ENCODE peak calls at places on chromosomes 13 and 19, in seven cellular contexts. One of them, this sample, is unnamed.

GRCh38 chr19:37941820-37942515 is 35.0 kb downstream of the SIPA1L3 start:
- DNase-seq in HCT116: no peak
- DNase-seq in transverse colon: peak; percentile 49
- DNase-seq in suprapubic skin: no peak
- DNase-seq in upper lobe of left lung: no peak
- DNase-seq in sigmoid colon: no peak
- DNase-seq in endothelial cell of umbilical vein: no peak
- DNase-seq in this sample: no peak

GRCh38 chr13:99726261-99726894 is 225.1 kb downstream of the TM9SF2 start:
- DNase-seq in HCT116: no peak
- DNase-seq in transverse colon: no peak
- DNase-seq in suprapubic skin: no peak
- DNase-seq in upper lobe of left lung: no peak
- DNase-seq in sigmoid colon: no peak
- DNase-seq in endothelial cell of umbilical vein: no peak
- DNase-seq in this sample: no peak

GRCh38 chr19:17795495-17795856 is 538 bp downstream of the B3GNT3 start:
- DNase-seq in HCT116: no peak
- DNase-seq in transverse colon: no peak
- DNase-seq in suprapubic skin: no peak
- DNase-seq in upper lobe of left lung: no peak
- DNase-seq in sigmoid colon: no peak
- DNase-seq in endothelial cell of umbilical vein: no peak
- DNase-seq in this sample: no peak

GRCh38 chr19:4722671-4723464 is 774 bp downstream of the DPP9 start:
- DNase-seq in HCT116: no peak
- DNase-seq in transverse colon: no peak
- DNase-seq in suprapubic skin: no peak
- DNase-seq in upper lobe of left lung: no peak
- DNase-seq in sigmoid colon: no peak
- DNase-seq in endothelial cell of umbilical vein: peak; percentile 30
- DNase-seq in this sample: no peak

GRCh38 chr13:23687614-23688013 is 117.4 kb downstream of the TNFRSF19 start:
- DNase-seq in HCT116: no peak
- DNase-seq in transverse colon: no peak
- DNase-seq in suprapubic skin: no peak
- DNase-seq in upper lobe of left lung: no peak
- DNase-seq in sigmoid colon: no peak
- DNase-seq in endothelial cell of umbilical vein: no peak
- DNase-seq in this sample: no peak

GRCh38 chr13:70380809-70381208 is 272.6 kb upstream of the KLHL1 start:
- DNase-seq in HCT116: no peak
- DNase-seq in transverse colon: no peak
- DNase-seq in suprapubic skin: no peak
- DNase-seq in upper lobe of left lung: no peak
- DNase-seq in sigmoid colon: no peak
- DNase-seq in endothelial cell of umbilical vein: no peak
- DNase-seq in this sample: no peak

GRCh38 chr13:34730966-34731365 is 211.1 kb upstream of the NBEA start:
- DNase-seq in HCT116: no peak
- DNase-seq in transverse colon: no peak
- DNase-seq in suprapubic skin: no peak
- DNase-seq in upper lobe of left lung: no peak
- DNase-seq in sigmoid colon: no peak
- DNase-seq in endothelial cell of umbilical vein: no peak
- DNase-seq in this sample: no peak

GRCh38 chr19:34482380-34483250 is 1.1 kb downstream of the WTIP start:
- DNase-seq in HCT116: no peak
- DNase-seq in transverse colon: no peak
- DNase-seq in suprapubic skin: peak; percentile 58
- DNase-seq in upper lobe of left lung: no peak
- DNase-seq in sigmoid colon: no peak
- DNase-seq in endothelial cell of umbilical vein: peak; percentile 30
- DNase-seq in this sample: no peak

GRCh38 chr13:26017196-26017921 is 34.5 kb downstream of the SHISA2 start:
- DNase-seq in HCT116: no peak
- DNase-seq in transverse colon: no peak
- DNase-seq in suprapubic skin: no peak
- DNase-seq in upper lobe of left lung: peak; percentile 75
- DNase-seq in sigmoid colon: no peak
- DNase-seq in endothelial cell of umbilical vein: no peak
- DNase-seq in this sample: no peak

GRCh38 chr13:96822900-96823299 is 171.4 kb downstream of the OXGR1 start:
- DNase-seq in HCT116: peak; percentile 54
- DNase-seq in transverse colon: peak; percentile 25
- DNase-seq in suprapubic skin: no peak
- DNase-seq in upper lobe of left lung: peak; percentile 28
- DNase-seq in sigmoid colon: no peak
- DNase-seq in endothelial cell of umbilical vein: peak; percentile 9
- DNase-seq in this sample: no peak

GRCh38 chr13:46035066-46035465 is 17.5 kb downstream of the ZC3H13 start:
- DNase-seq in HCT116: no peak
- DNase-seq in transverse colon: no peak
- DNase-seq in suprapubic skin: no peak
- DNase-seq in upper lobe of left lung: no peak
- DNase-seq in sigmoid colon: no peak
- DNase-seq in endothelial cell of umbilical vein: no peak
- DNase-seq in this sample: no peak

GRCh38 chr13:111243981-111244380 is 76.5 kb upstream of the TEX29 start:
- DNase-seq in HCT116: no peak
- DNase-seq in transverse colon: no peak
- DNase-seq in suprapubic skin: no peak
- DNase-seq in upper lobe of left lung: no peak
- DNase-seq in sigmoid colon: no peak
- DNase-seq in endothelial cell of umbilical vein: no peak
- DNase-seq in this sample: no peak

GRCh38 chr13:111245781-111246384 is 74.6 kb upstream of the TEX29 start:
- DNase-seq in HCT116: no peak
- DNase-seq in transverse colon: no peak
- DNase-seq in suprapubic skin: no peak
- DNase-seq in upper lobe of left lung: no peak
- DNase-seq in sigmoid colon: no peak
- DNase-seq in endothelial cell of umbilical vein: no peak
- DNase-seq in this sample: no peak

GRCh38 chr13:111248822-111249221 is 71.6 kb upstream of the TEX29 start:
- DNase-seq in HCT116: no peak
- DNase-seq in transverse colon: no peak
- DNase-seq in suprapubic skin: no peak
- DNase-seq in upper lobe of left lung: no peak
- DNase-seq in sigmoid colon: no peak
- DNase-seq in endothelial cell of umbilical vein: no peak
- DNase-seq in this sample: no peak

GRCh38 chr13:111249637-111250360 is 70.6 kb upstream of the TEX29 start:
- DNase-seq in HCT116: no peak
- DNase-seq in transverse colon: no peak
- DNase-seq in suprapubic skin: no peak
- DNase-seq in upper lobe of left lung: no peak
- DNase-seq in sigmoid colon: no peak
- DNase-seq in endothelial cell of umbilical vein: no peak
- DNase-seq in this sample: no peak

GRCh38 chr13:111247552-111247951 is 72.9 kb upstream of the TEX29 start:
- DNase-seq in HCT116: no peak
- DNase-seq in transverse colon: peak; percentile 13
- DNase-seq in suprapubic skin: no peak
- DNase-seq in upper lobe of left lung: no peak
- DNase-seq in sigmoid colon: no peak
- DNase-seq in endothelial cell of umbilical vein: no peak
- DNase-seq in this sample: no peak
- TF ChIP-seq POLR2A in HCT116: no peak
- TF ChIP-seq POLR2A in transverse colon: no peak
- TF ChIP-seq POLR2A in suprapubic skin: no peak
- TF ChIP-seq POLR2A in upper lobe of left lung: no peak
- TF ChIP-seq POLR2A in sigmoid colon: no peak
- TF ChIP-seq POLR2A in endothelial cell of umbilical vein: no peak
- TF ChIP-seq POLR2A in this sample: no peak

GRCh38 chr19:58544591-58545285 is 874 bp downstream of the TRIM28 start:
- DNase-seq in HCT116: no peak
- DNase-seq in transverse colon: no peak
- DNase-seq in suprapubic skin: peak; percentile 67
- DNase-seq in upper lobe of left lung: peak; percentile 38
- DNase-seq in sigmoid colon: peak; percentile 69
- DNase-seq in endothelial cell of umbilical vein: peak; percentile 37
- DNase-seq in this sample: no peak

GRCh38 chr19:58545286-58546068 is 1.6 kb downstream of the TRIM28 start:
- DNase-seq in HCT116: no peak
- DNase-seq in transverse colon: no peak
- DNase-seq in suprapubic skin: peak; percentile 62
- DNase-seq in upper lobe of left lung: no peak
- DNase-seq in sigmoid colon: peak; percentile 67
- DNase-seq in endothelial cell of umbilical vein: no peak
- DNase-seq in this sample: no peak

GRCh38 chr19:58547323-58548312 is 3.8 kb downstream of the TRIM28 start:
- DNase-seq in HCT116: no peak
- DNase-seq in transverse colon: no peak
- DNase-seq in suprapubic skin: peak; percentile 49
- DNase-seq in upper lobe of left lung: no peak
- DNase-seq in sigmoid colon: no peak
- DNase-seq in endothelial cell of umbilical vein: no peak
- DNase-seq in this sample: no peak

GRCh38 chr19:58546131-58546530 is 2.3 kb downstream of the TRIM28 start:
- DNase-seq in HCT116: no peak
- DNase-seq in transverse colon: no peak
- DNase-seq in suprapubic skin: no peak
- DNase-seq in upper lobe of left lung: no peak
- DNase-seq in sigmoid colon: no peak
- DNase-seq in endothelial cell of umbilical vein: no peak
- DNase-seq in this sample: no peak

DNA sequence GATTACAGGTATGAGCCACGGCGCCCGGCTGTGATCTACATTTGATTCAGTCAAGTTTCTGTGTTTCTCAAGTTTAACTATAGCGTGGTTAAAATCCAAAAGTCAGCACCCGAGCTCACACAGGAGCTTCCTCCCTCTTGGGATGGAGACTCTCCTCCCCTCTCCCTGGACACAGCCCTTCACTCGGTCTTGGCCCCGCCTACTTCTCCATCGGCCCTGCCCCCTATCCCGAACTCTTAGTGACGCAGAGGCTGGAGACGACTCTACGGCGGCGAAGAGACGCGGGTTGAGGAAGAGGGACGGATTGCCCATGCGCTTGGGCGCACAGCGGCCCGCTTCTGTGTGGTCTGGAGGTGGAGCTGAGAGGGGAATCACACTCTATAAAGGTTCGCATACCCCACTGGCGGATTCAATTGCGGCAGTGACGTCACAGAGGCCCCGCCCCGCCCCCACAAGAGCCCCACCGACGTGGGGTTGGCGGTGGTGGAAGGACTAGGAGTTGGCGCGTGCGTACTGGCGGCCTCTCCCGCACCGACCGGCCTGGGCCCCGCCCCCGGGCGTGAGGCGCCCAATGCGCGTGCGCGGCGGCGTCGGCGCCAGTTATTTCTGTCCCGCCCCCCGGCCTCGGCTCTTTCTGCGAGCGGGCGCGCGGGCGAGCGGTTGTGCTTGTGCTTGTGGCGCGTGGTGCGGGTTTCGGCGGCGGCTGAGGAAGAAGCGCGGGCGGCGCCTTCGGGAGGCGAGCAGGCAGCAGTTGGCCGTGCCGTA is at the start of gene TRIM28:
- DNase-seq in HCT116: peak; percentile 96
- DNase-seq in transverse colon: peak; percentile 99
- DNase-seq in suprapubic skin: peak; percentile 99
- DNase-seq in upper lobe of left lung: peak; percentile 98
- DNase-seq in sigmoid colon: peak; percentile 99
- DNase-seq in endothelial cell of umbilical vein: peak; percentile 99
- DNase-seq in this sample: peak; percentile 98
- TF ChIP-seq POLR2AphosphoS5 in HCT116: peak; percentile 97
- TF ChIP-seq POLR2AphosphoS5 in transverse colon: peak; percentile 97
- TF ChIP-seq POLR2AphosphoS5 in suprapubic skin: peak; percentile 64
- TF ChIP-seq POLR2AphosphoS5 in upper lobe of left lung: peak; percentile 96
- TF ChIP-seq POLR2AphosphoS5 in sigmoid colon: peak; percentile 99
- TF ChIP-seq POLR2AphosphoS5 in endothelial cell of umbilical vein: peak; percentile 99
- TF ChIP-seq POLR2AphosphoS5 in this sample: peak; percentile 96

GRCh38 chr19:46346821-46347571 is at the start of gene PPP5C:
- DNase-seq in HCT116: peak; percentile 89
- DNase-seq in transverse colon: peak; percentile 95
- DNase-seq in suprapubic skin: peak; percentile 93
- DNase-seq in upper lobe of left lung: peak; percentile 93
- DNase-seq in sigmoid colon: peak; percentile 96
- DNase-seq in endothelial cell of umbilical vein: peak; percentile 92
- DNase-seq in this sample: peak; percentile 83
- H3K4me1 ChIP-seq in HCT116: peaks cover 35% of the 10 kb centered on the region
- H3K4me1 ChIP-seq in transverse colon: peaks cover 51% of the 10 kb centered on the region
- H3K4me1 ChIP-seq in suprapubic skin: peaks cover 50% of the 10 kb centered on the region
- H3K4me1 ChIP-seq in upper lobe of left lung: peaks cover 50% of the 10 kb centered on the region
- H3K4me1 ChIP-seq in sigmoid colon: no peaks in the 10 kb centered on the region
- H3K4me1 ChIP-seq in endothelial cell of umbilical vein: peaks cover 35% of the 10 kb centered on the region
- H3K4me1 ChIP-seq in this sample: peaks cover 7% of the 10 kb centered on the region

DNA sequence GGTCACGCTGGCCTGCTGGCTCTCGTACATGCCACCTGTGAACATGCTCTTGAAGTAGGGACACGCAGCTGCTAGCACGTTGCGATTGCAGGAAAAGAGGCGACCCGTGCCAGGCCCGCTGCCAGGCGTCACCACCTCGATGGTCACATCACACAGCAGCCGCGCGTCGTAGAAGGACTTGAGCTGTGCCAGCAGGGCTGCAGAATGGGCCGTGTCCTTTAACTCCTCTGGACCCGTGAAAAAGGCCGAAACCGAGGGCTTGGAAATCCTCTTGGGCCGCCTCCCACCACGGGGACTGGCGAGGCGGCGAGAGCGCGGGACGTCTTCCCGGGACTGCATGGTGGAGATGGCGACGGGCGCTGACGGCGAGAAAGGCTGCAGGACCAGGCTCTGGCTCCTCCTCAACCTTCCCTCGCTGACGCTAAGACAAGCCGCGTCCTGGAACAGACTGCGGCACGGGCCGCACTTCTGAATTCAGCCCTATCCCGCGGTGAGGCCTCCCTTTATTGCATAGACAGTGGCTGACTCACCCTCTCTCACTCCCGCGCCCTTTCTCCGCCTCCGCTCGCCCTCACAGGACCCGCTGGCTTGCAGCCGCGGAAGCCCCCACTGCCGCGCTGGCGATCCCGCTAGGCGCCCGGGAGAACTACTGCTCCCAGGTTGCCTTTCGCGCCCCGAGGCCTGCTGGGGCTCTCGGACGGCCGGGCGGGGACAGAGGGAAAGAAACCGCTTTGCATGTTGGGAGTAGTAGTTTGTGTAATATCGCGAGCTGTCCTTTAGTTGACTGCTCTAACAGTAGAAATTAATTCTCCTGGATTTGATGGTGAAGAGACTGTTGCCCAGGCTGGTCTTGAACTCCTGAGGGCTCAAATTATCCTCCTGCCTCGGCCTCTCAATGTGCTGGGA is at the start of gene KBTBD7:
- DNase-seq in HCT116: peak; percentile 79
- DNase-seq in transverse colon: peak; percentile 94
- DNase-seq in suprapubic skin: peak; percentile 94
- DNase-seq in upper lobe of left lung: peak; percentile 97
- DNase-seq in sigmoid colon: peak; percentile 97
- DNase-seq in endothelial cell of umbilical vein: peak; percentile 99
- DNase-seq in this sample: peak; percentile 86
- TF ChIP-seq POLR2A in HCT116: no peak
- TF ChIP-seq POLR2A in transverse colon: peak; percentile 65
- TF ChIP-seq POLR2A in suprapubic skin: peak; percentile 77
- TF ChIP-seq POLR2A in upper lobe of left lung: peak; percentile 74
- TF ChIP-seq POLR2A in sigmoid colon: peak; percentile 32
- TF ChIP-seq POLR2A in endothelial cell of umbilical vein: peak; percentile 80
- TF ChIP-seq POLR2A in this sample: peak; percentile 35